ENCODE peak calls at places on chromosomes 13 and 19, in nine cellular contexts. I is AG04450; V is A549; W is CD8-positive, alpha-beta T cell; P is suprapubic skin; Q is colonic mucosa; S is cardiac fibroblast; K is mesothelial cell of epicardium; H is uterus. E is an unnamed sample.

GRCh38 chr13:113077953-113078894 is 27.4 kb upstream of the F7 start:
- DNase-seq in I (no peak), V (no peak), W (no peak), P (peak), Q (no peak), S (no peak), K (no peak), H (no peak), E (no peak)

GRCh38 chr13:33182729-33183128 is 102.8 kb downstream of the STARD13 start:
- DNase-seq in I (no peak), V (no peak), W (no peak), P (no peak), Q (no peak), S (no peak), K (no peak), H (no peak), E (no peak)

GRCh38 chr19:55146078-55146647 is 2.8 kb downstream of the TNNT1 start:
- DNase-seq in I (no peak), V (peak), W (no peak), P (no peak), Q (peak), S (no peak), K (no peak), H (no peak), E (no peak)

GRCh38 chr13:79491715-79492114 is 10.8 kb downstream of the NDFIP2 start:
- DNase-seq in I (no peak), V (peak), W (no peak), P (no peak), Q (no peak), S (peak), K (no peak), H (no peak), E (no peak)

GRCh38 chr19:18477974-18478373 is 40.0 kb upstream of the ISYNA1 start:
- DNase-seq in I (no peak), V (no peak), W (no peak), P (no peak), Q (no peak), S (no peak), K (no peak), H (no peak), E (no peak)

GRCh38 chr13:28494861-28495585 is at the start of gene FLT1:
- DNase-seq in I (no peak), V (no peak), W (peak), P (peak), Q (peak), S (peak), K (peak), H (peak), E (no peak)

GRCh38 chr19:45779231-45780145 is 2.8 kb downstream of the DMPK start:
- DNase-seq in I (no peak), V (peak), W (peak), P (peak), Q (peak), S (peak), K (peak), H (peak), E (peak)

GRCh38 chr13:50141660-50142010 is 126.4 kb downstream of the KCNRG start:
- DNase-seq in I (no peak), V (no peak), W (no peak), P (no peak), Q (no peak), S (no peak), K (no peak), H (no peak), E (no peak)

GRCh38 chr13:47679391-47679790 is 321.7 kb downstream of the SUCLA2 start:
- DNase-seq in I (no peak), V (no peak), W (no peak), P (no peak), Q (no peak), S (peak), K (no peak), H (no peak), E (no peak)

GRCh38 chr19:32873560-32873959 is 4.0 kb upstream of the SLC7A9 start:
- DNase-seq in I (no peak), V (no peak), W (no peak), P (no peak), Q (no peak), S (no peak), K (no peak), H (no peak), E (no peak)

GRCh38 chr13:73060251-73061160 is 1.7 kb downstream of the KLF5 start:
- DNase-seq in I (peak), V (no peak), W (no peak), P (no peak), Q (peak), S (peak), K (no peak), H (peak), E (no peak)

GRCh38 chr13:31096624-31097302 is 64.9 kb downstream of the HSPH1 start:
- DNase-seq in I (no peak), V (no peak), W (no peak), P (no peak), Q (peak), S (no peak), K (no peak), H (no peak), E (no peak)

GRCh38 chr13:110913322-110913721 is 1.5 kb downstream of the ANKRD10 start:
- DNase-seq in I (no peak), V (no peak), W (peak), P (no peak), Q (peak), S (peak), K (no peak), H (no peak), E (no peak)

GRCh38 chr13:31518666-31519065 is 220.7 kb upstream of the RXFP2 start:
- DNase-seq in I (no peak), V (no peak), W (no peak), P (no peak), Q (no peak), S (no peak), K (no peak), H (peak), E (no peak)

GRCh38 chr13:79241697-79242096 is 164.4 kb downstream of the RBM26 start:
- DNase-seq in I (no peak), V (no peak), W (no peak), P (no peak), Q (no peak), S (no peak), K (no peak), H (no peak), E (no peak)

GRCh38 chr19:6278740-6279619 is 795 bp downstream of the MLLT1 start:
- DNase-seq in I (no peak), V (no peak), W (peak), P (no peak), Q (no peak), S (no peak), K (no peak), H (peak), E (no peak)

GRCh38 chr13:19794552-19795143 is 11.9 kb upstream of the PSPC1 start:
- DNase-seq in I (no peak), V (no peak), W (no peak), P (no peak), Q (no peak), S (no peak), K (no peak), H (no peak), E (no peak)

GRCh38 chr13:100349594-100349993 is 239.0 kb downstream of the GGACT start:
- DNase-seq in I (no peak), V (no peak), W (no peak), P (no peak), Q (no peak), S (no peak), K (no peak), H (no peak), E (no peak)

GRCh38 chr13:74129500-74130144 is 4.6 kb downstream of the KLF12 start:
- DNase-seq in I (no peak), V (no peak), W (peak), P (no peak), Q (peak), S (no peak), K (no peak), H (no peak), E (no peak)

GRCh38 chr13:67643656-67644055 is 413.5 kb upstream of the PCDH9 start:
- DNase-seq in I (no peak), V (no peak), W (no peak), P (no peak), Q (no peak), S (no peak), K (no peak), H (no peak), E (no peak)

GRCh38 chr19:54694648-54695047 is 29.6 kb upstream of the KIR3DL3 start:
- DNase-seq in I (no peak), V (no peak), W (no peak), P (no peak), Q (no peak), S (no peak), K (no peak), H (no peak), E (no peak)

GRCh38 chr19:18804643-18805042 is 13.5 kb upstream of the COMP start:
- DNase-seq in I (no peak), V (no peak), W (no peak), P (no peak), Q (no peak), S (no peak), K (no peak), H (no peak), E (no peak)

GRCh38 chr13:59774511-59774911 is 389.2 kb downstream of the DIAPH3 start:
- DNase-seq in I (peak), V (peak), W (no peak), P (no peak), Q (no peak), S (peak), K (peak), H (no peak), E (no peak)

GRCh38 chr13:111325941-111326620 is 5.6 kb downstream of the TEX29 start:
- DNase-seq in I (no peak), V (no peak), W (no peak), P (peak), Q (no peak), S (no peak), K (no peak), H (no peak), E (no peak)

GRCh38 chr19:46926201-46927071 is 65.6 kb downstream of the ARHGAP35 start:
- DNase-seq in I (no peak), V (no peak), W (no peak), P (no peak), Q (no peak), S (no peak), K (no peak), H (no peak), E (no peak)

GRCh38 chr19:12695997-12696365 is 450 bp downstream of the FBXW9 start:
- DNase-seq in I (no peak), V (no peak), W (no peak), P (no peak), Q (no peak), S (no peak), K (no peak), H (no peak), E (no peak)

GRCh38 chr13:67353891-67354459 is 123.8 kb upstream of the PCDH9 start:
- DNase-seq in I (no peak), V (no peak), W (no peak), P (no peak), Q (no peak), S (peak), K (no peak), H (no peak), E (no peak)

GRCh38 chr13:41465215-41465907 is 8.0 kb downstream of the RGCC start:
- DNase-seq in I (peak), V (no peak), W (peak), P (no peak), Q (peak), S (peak), K (no peak), H (no peak), E (no peak)

GRCh38 chr13:41668130-41668757 is 210.9 kb downstream of the RGCC start:
- DNase-seq in I (peak), V (peak), W (no peak), P (no peak), Q (peak), S (peak), K (no peak), H (peak), E (no peak)

GRCh38 chr13:48074006-48074405 is 20.9 kb downstream of the MED4 start:
- DNase-seq in I (no peak), V (no peak), W (no peak), P (no peak), Q (no peak), S (no peak), K (no peak), H (no peak), E (no peak)

GRCh38 chr19:33110201-33110910 is 21.6 kb upstream of the WDR88 start:
- DNase-seq in I (peak), V (peak), W (no peak), P (no peak), Q (no peak), S (peak), K (no peak), H (no peak), E (no peak)

GRCh38 chr13:42377640-42378382 is 105.9 kb downstream of the AKAP11 start:
- DNase-seq in I (no peak), V (no peak), W (no peak), P (no peak), Q (no peak), S (peak), K (no peak), H (no peak), E (no peak)

GRCh38 chr13:48828962-48829405 is 146.7 kb upstream of the FNDC3A start:
- DNase-seq in I (no peak), V (peak), W (no peak), P (no peak), Q (no peak), S (no peak), K (no peak), H (no peak), E (no peak)

GRCh38 chr19:38385804-38386257 is 2.0 kb downstream of the GGN start:
- DNase-seq in I (no peak), V (no peak), W (no peak), P (no peak), Q (no peak), S (no peak), K (no peak), H (no peak), E (no peak)

GRCh38 chr19:38773469-38774177 is at the start of gene LGALS7:
- DNase-seq in I (no peak), V (no peak), W (no peak), P (no peak), Q (no peak), S (no peak), K (no peak), H (no peak), E (no peak)

GRCh38 chr13:67281476-67281875 is 51.3 kb upstream of the PCDH9 start:
- DNase-seq in I (no peak), V (no peak), W (no peak), P (no peak), Q (no peak), S (no peak), K (no peak), H (no peak), E (no peak)

DNA sequence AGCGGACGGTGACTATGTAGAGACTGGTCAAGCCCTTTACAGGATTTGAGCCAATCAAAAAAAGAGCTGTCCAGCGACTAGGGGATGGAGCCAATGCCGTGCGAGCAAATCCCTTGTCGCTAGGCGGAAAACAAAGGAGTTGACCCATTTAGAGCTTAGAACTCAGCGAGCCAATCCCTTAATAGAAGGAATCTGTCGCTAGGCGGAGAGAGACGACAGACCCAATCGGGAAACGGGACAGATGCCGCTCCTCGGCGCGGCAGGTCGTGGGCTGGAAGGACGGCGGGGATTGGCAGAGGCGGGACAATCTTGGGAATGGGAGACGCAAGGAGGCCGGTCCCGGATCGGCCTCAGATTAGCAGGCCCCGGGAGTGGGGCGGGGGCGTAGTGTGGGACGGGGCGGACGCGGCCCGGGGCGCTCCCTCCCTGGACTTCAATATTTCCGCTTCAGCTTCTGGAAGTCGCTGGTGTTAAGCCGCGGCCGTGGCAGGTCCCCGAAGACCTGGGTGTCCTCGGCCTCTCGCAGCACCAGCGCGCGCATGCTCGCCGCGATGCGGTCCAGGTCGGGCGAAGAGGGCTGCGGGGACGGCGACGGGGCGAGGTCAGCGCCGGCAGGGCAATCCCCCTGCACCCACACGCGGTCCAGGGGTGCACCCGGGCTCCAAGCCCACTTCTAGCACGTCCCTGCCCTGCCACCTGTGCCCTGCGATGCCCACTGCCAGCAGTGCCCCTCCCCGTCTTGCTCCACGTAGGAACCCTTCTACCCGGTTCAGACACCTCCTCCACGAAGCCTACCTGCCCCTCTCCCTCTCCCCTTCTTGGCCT is 2.3 kb upstream of the PNKP start:
- DNase-seq in I (peak), V (peak), W (peak), P (peak), Q (peak), S (peak), K (peak), H (peak), E (peak)
- TF ChIP-seq CTCF in I (no peak), V (no peak), W (no peak), P (no peak), Q (no peak), S (no peak), K (no peak), H (no peak), E (no peak)

DNA sequence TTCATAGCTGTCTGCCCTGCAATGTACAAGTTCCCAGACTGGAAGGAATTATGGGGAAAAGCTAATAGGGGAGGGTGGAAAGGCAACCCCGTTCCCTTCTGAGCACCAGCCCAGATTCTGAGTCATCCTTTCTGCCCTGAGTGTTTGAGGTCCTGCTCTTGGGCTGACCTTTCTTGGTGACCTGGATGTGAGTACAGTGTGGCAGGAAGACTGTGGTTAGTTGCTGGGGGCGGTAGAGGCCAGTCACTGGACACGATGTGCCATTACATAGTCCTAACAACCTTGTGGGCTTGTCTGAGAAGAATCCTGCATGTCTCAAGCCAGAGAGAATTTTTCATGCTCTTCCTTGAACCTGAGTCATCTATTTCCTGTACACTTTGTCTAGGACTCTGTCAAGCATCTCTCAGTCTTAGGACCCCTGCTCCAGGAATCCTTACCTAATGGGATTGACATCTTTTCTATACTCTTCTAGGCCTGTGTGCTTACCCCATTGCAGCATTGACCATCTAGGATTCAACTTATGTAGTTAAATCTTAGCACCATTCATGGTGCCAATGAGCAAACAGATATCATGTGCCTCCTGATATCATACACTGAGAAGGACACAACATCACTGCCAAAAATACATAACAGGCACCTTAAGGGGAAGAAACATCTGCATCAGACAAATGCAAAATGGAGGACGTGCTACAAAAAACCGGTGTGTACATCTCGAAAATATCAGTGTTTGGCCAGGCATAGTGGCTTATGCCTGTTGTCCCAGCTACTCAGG is 8.1 kb upstream of the ANGPTL4 start:
- DNase-seq in I (no peak), V (peak), W (no peak), P (peak), Q (no peak), S (peak), K (no peak), H (no peak), E (peak)
- TF ChIP-seq CTCF in I (no peak), V (no peak), W (no peak), P (no peak), Q (no peak), S (no peak), K (no peak), H (no peak), E (no peak)

GRCh38 chr13:36476661-36477060 is 44.4 kb downstream of the CCNA1 start:
- DNase-seq in I (no peak), V (no peak), W (no peak), P (no peak), Q (no peak), S (no peak), K (no peak), H (no peak), E (no peak)

GRCh38 chr13:36480726-36481485 is 48.6 kb downstream of the CCNA1 start:
- DNase-seq in I (no peak), V (no peak), W (no peak), P (no peak), Q (no peak), S (no peak), K (no peak), H (no peak), E (no peak)

GRCh38 chr13:36475468-36475867 is 43.2 kb downstream of the CCNA1 start:
- DNase-seq in I (no peak), V (peak), W (no peak), P (no peak), Q (no peak), S (peak), K (no peak), H (no peak), E (no peak)
- TF ChIP-seq CTCF in I (no peak), V (no peak), W (no peak), P (no peak), Q (no peak), S (peak), K (no peak), H (no peak), E (no peak)

GRCh38 chr13:35826626-35827254 is 304.4 kb downstream of the DCLK1 start:
- DNase-seq in I (no peak), V (peak), W (no peak), P (no peak), Q (no peak), S (no peak), K (no peak), H (no peak), E (no peak)
- TF ChIP-seq CTCF in I (peak), V (peak), W (no peak), P (no peak), Q (no peak), S (peak), K (no peak), H (no peak), E (no peak)

DNA sequence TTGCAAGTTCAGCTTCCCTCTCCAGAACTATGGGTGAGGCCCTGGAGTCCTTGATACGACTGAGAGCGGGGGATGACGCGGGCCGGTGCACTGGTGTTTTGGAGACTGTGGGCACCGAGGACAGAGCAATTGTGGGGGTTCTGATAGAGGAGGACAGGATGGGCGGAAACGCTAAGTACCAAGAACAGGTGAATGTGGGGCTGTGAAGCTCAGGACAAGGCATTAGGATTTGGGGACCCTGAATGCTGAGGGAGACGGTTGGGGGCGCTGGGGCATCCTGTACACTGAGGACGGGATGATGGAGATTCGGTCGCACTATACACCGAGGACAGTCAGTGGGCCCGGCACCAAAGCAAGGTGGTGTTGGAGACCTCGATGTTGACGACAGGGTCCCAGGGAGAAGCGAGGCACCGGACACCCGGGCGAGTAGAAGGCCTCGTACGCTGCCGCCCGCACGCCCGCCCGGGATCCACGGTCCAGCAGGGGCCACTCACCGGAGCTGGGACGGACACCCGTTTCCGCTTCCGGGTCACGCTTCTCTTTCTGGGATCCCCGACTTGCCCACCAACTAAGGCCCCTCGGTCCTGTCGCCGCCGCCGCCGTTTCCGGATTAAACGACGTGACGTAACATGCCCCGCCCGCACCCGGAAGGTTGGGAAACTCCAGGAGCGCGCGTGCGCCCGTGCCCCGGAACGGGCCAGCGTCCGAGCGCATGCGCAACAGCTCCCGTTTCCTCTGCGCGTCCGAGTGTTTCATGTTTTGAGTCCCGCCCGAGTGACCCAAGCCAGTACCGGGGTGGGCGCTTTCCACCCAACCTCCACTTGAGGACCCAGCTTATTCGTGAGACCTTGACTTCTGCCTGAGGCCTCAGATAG is at the start of gene CHMP2A:
- DNase-seq in I (peak), V (peak), W (peak), P (peak), Q (peak), S (peak), K (peak), H (peak), E (peak)
- TF ChIP-seq CTCF in I (no peak), V (no peak), W (no peak), P (no peak), Q (no peak), S (no peak), K (no peak), H (no peak), E (no peak)